ENCODE peak calls at places on chromosome 17, in nine cellular contexts. D is stimulated activated CD4-positive, alpha-beta T cell treated with anti-CD3 and anti-CD28 coated beads, TNF-alpha, amount 100 ng/mL, for 48 hours; Z is NCI-H2107; M is naive thymus-derived CD8-positive, alpha-beta T cell; R is islet precursor cell; H is Peyer's patch; K is 8988T; V is GDM1; P is central memory CD8-positive, alpha-beta T cell. Q is an unnamed sample.

GRCh38 chr17:38861399-38861843 is 7.9 kb upstream of the RPL23 start:
- DNase-seq in D (no peak), Z (no peak), M (no peak), R (no peak), H (no peak), K (no peak), V (peak), P (no peak), Q (no peak)

GRCh38 chr17:1111599-1112443 is 68.0 kb downstream of the ABR start:
- DNase-seq in D (no peak), Z (no peak), M (no peak), R (no peak), H (no peak), K (no peak), V (peak), P (no peak), Q (no peak)

GRCh38 chr17:64147110-64148016 is 17.4 kb upstream of the ERN1 start:
- DNase-seq in D (no peak), Z (no peak), M (no peak), R (no peak), H (no peak), K (no peak), V (no peak), P (no peak), Q (no peak)

GRCh38 chr17:12729086-12729485 is 60.2 kb upstream of the ARHGAP44 start:
- DNase-seq in D (no peak), Z (no peak), M (no peak), R (no peak), H (no peak), K (no peak), V (no peak), P (no peak), Q (no peak)

GRCh38 chr17:80259642-80260535 is 763 bp upstream of the RNF213 start:
- DNase-seq in D (peak), Z (no peak), M (peak), R (peak), H (peak), K (peak), V (no peak), P (peak), Q (peak)

GRCh38 chr17:43661699-43662431 is at the start of gene MEOX1:
- DNase-seq in D (peak), Z (no peak), M (no peak), R (peak), H (no peak), K (no peak), V (no peak), P (no peak), Q (no peak)

GRCh38 chr17:36671144-36671543 is 69.8 kb downstream of the MRM1 start:
- DNase-seq in D (no peak), Z (no peak), M (no peak), R (no peak), H (no peak), K (no peak), V (no peak), P (no peak), Q (no peak)

GRCh38 chr17:47703191-47703591 is 9.2 kb downstream of the TBKBP1 start:
- DNase-seq in D (no peak), Z (no peak), M (peak), R (no peak), H (peak), K (no peak), V (peak), P (no peak), Q (no peak)

GRCh38 chr17:57801044-57801711 is 48.7 kb downstream of the MRPS23 start:
- DNase-seq in D (no peak), Z (no peak), M (no peak), R (peak), H (no peak), K (no peak), V (no peak), P (no peak), Q (no peak)